ENCODE peak calls at places on chromosomes 12 and 14, in five cellular contexts. M, W, C, X and F are unnamed samples.

GRCh38 chr12:121797937-121798801 is 4.7 kb upstream of the RHOF start:
- DNase-seq in C (peak; percentile 80), X (peak; percentile 83), M (no peak), W (peak; percentile 84), F (peak; percentile 85)

GRCh38 chr14:20498622-20499021 is 6.7 kb upstream of the RNASE10 start:
- DNase-seq in M (no peak), X (no peak), C (no peak), W (no peak), F (no peak)

GRCh38 chr12:84507914-84508313 is 404.7 kb downstream of the SLC6A15 start:
- DNase-seq in C (no peak), W (peak; percentile 28), M (no peak), X (peak; percentile 20), F (no peak)

GRCh38 chr12:121227294-121227693 is 17.4 kb downstream of the P2RX4 start:
- DNase-seq in X (no peak), W (no peak), C (peak; percentile 85), M (peak; percentile 95), F (peak; percentile 77)

GRCh38 chr12:132444283-132444682 is 45.7 kb upstream of the FBRSL1 start:
- DNase-seq in W (no peak), M (no peak), C (no peak), X (no peak), F (peak; percentile 80)

GRCh38 chr12:123512838-123513665 is 20.5 kb downstream of the RILPL1 start:
- DNase-seq in C (no peak), X (no peak), W (no peak), M (no peak), F (no peak)

GRCh38 chr14:62118461-62118860 is 356.2 kb downstream of the SNAPC1 start:
- DNase-seq in C (no peak), W (no peak), X (no peak), M (no peak), F (no peak)

GRCh38 chr12:95739561-95740313 is 50.8 kb downstream of the NTN4 start:
- DNase-seq in W (peak; percentile 75), X (peak; percentile 71), M (no peak), C (no peak), F (peak; percentile 82)

GRCh38 chr12:22121224-22121623 is 75.2 kb downstream of the CMAS start:
- DNase-seq in W (no peak), M (peak; percentile 65), C (no peak), X (no peak), F (no peak)

GRCh38 chr12:75996907-75997447 is 34.6 kb downstream of the PHLDA1 start:
- DNase-seq in X (no peak), W (no peak), C (no peak), M (no peak), F (no peak)

GRCh38 chr12:71157601-71158233 is at the start of gene TSPAN8:
- DNase-seq in M (peak; percentile 39), C (no peak), X (no peak), W (no peak), F (no peak)

GRCh38 chr14:20811994-20812393 is 9.3 kb upstream of the RNASE1 start:
- DNase-seq in W (peak; percentile 20), X (no peak), M (peak; percentile 29), C (no peak), F (no peak)

GRCh38 chr12:32390572-32391219 is 8.7 kb upstream of the FGD4 start:
- DNase-seq in W (peak; percentile 25), C (peak; percentile 86), X (peak; percentile 7), M (peak; percentile 84), F (peak; percentile 84)

GRCh38 chr14:70032447-70032846 is 153.2 kb downstream of the SMOC1 start:
- DNase-seq in M (peak; percentile 33), W (no peak), X (no peak), C (no peak), F (no peak)

GRCh38 chr12:57220770-57221168 is 4.2 kb downstream of the NXPH4 start:
- DNase-seq in X (no peak), W (no peak), C (no peak), M (no peak), F (no peak)
- H3K27me3 ChIP-seq in X (peaks cover 98% of the 10 kb centered on the region), W (peaks cover 99% of the 10 kb centered on the region), C (peaks cover 96% of the 10 kb centered on the region), M (peaks cover 7% of the 10 kb centered on the region), F (peaks cover 85% of the 10 kb centered on the region)

GRCh38 chr12:5064913-5065490 is 21.3 kb downstream of the KCNA5 start:
- DNase-seq in C (no peak), X (no peak), M (no peak), W (no peak), F (no peak)

GRCh38 chr12:5070090-5070489 is 26.4 kb downstream of the KCNA5 start:
- DNase-seq in M (no peak), X (no peak), W (no peak), C (no peak), F (no peak)

GRCh38 chr12:5068623-5069022 is 24.9 kb downstream of the KCNA5 start:
- DNase-seq in M (no peak), C (no peak), W (no peak), X (no peak), F (no peak)

GRCh38 chr12:5066251-5066650 is 22.6 kb downstream of the KCNA5 start:
- DNase-seq in M (no peak), X (no peak), C (no peak), W (no peak), F (no peak)

GRCh38 chr12:5068126-5068525 is 24.4 kb downstream of the KCNA5 start:
- DNase-seq in W (no peak), C (no peak), X (no peak), M (no peak), F (no peak)
- H3K27me3 ChIP-seq in W (no peaks in the 10 kb centered on the region), C (no peaks in the 10 kb centered on the region), X (no peaks in the 10 kb centered on the region), M (peaks cover 3% of the 10 kb centered on the region), F (no peaks in the 10 kb centered on the region)

GRCh38 chr12:54657048-54657696 is 9.0 kb upstream of the DCD start:
- DNase-seq in W (no peak), M (no peak), X (no peak), C (no peak), F (no peak)
- H3K27me3 ChIP-seq in W (peaks cover 63% of the 10 kb centered on the region), M (no peaks in the 10 kb centered on the region), X (peaks cover 26% of the 10 kb centered on the region), C (peaks cover 5% of the 10 kb centered on the region), F (no peaks in the 10 kb centered on the region)

GRCh38 chr12:48058771-48059170 is 47.1 kb downstream of the SENP1 start:
- DNase-seq in C (no peak), X (no peak), M (no peak), W (no peak), F (no peak)

GRCh38 chr12:48063530-48063929 is 42.3 kb downstream of the SENP1 start:
- DNase-seq in X (no peak), C (no peak), M (no peak), W (no peak), F (no peak)

GRCh38 chr12:48061943-48062719 is 43.7 kb downstream of the SENP1 start:
- DNase-seq in C (no peak), W (no peak), X (no peak), M (peak; percentile 62), F (no peak)

GRCh38 chr12:48054955-48055821 is 50.7 kb downstream of the SENP1 start:
- DNase-seq in W (no peak), X (no peak), C (no peak), M (no peak), F (no peak)

DNA sequence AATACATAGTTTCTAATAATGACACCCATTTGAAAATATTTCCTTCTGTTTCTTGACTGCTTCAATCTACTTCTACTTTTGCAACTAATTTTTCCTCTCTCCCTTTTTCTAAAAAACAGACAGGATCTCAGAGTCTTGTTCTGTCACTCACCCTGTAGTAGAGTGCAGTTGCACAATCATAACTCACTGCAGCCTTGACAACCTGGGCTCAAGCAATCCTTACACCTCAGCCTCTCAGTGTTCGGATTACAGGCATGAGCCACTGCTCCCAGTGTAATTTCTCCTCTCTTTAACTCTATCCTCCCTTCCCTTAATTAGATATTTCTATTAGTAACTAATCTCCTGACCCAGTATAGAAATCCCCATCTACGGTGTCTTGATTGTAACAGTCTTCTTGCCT is 45.4 kb downstream of the SENP1 start:
- DNase-seq in X (no peak), W (no peak), C (no peak), M (no peak), F (no peak)
- H3K27me3 ChIP-seq in X (no peaks in the 10 kb centered on the region), W (no peaks in the 10 kb centered on the region), C (no peaks in the 10 kb centered on the region), M (no peaks in the 10 kb centered on the region), F (no peaks in the 10 kb centered on the region)

DNA sequence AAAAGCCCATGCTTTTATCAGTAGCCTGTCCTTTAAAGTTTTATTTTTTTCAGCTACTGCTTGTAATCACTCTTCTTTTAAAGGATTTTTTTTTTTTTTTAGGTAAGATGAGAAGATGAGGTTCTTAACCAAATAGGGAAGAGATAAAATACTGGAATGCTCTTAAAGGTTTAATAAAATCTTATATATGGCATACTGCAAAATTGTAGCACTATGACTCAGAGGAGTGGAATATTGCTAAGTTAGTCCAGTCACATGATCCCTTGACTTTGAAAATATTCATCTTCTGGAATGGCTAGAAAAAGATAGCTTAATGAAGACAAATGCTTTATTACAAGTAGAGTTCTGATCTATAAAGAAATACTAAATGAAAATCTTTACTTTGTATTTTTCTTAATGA is 116.6 kb downstream of the NAV3 start:
- DNase-seq in W (no peak), C (no peak), X (no peak), M (no peak), F (no peak)
- H3K27me3 ChIP-seq in W (no peaks in the 10 kb centered on the region), C (no peaks in the 10 kb centered on the region), X (no peaks in the 10 kb centered on the region), M (no peaks in the 10 kb centered on the region), F (no peaks in the 10 kb centered on the region)

GRCh38 chr14:52434955-52435354 is 117.3 kb downstream of the TXNDC16 start:
- DNase-seq in C (no peak), X (no peak), M (no peak), W (no peak), F (no peak)

GRCh38 chr14:52443506-52443905 is 108.8 kb downstream of the TXNDC16 start:
- DNase-seq in X (no peak), W (no peak), C (no peak), M (no peak), F (no peak)

GRCh38 chr14:52442602-52443001 is 109.7 kb downstream of the TXNDC16 start:
- DNase-seq in C (no peak), M (no peak), X (no peak), W (no peak), F (no peak)

GRCh38 chr14:52439476-52439875 is 112.8 kb downstream of the TXNDC16 start:
- DNase-seq in C (no peak), X (no peak), W (no peak), M (no peak), F (no peak)
- H3K27me3 ChIP-seq in C (no peaks in the 10 kb centered on the region), X (no peaks in the 10 kb centered on the region), W (no peaks in the 10 kb centered on the region), M (no peaks in the 10 kb centered on the region), F (no peaks in the 10 kb centered on the region)

GRCh38 chr14:101183376-101184103 is 280.0 kb upstream of the RTL1 start:
- DNase-seq in W (no peak), C (peak; percentile 63), M (peak; percentile 23), X (no peak), F (peak; percentile 66)
- H3K27me3 ChIP-seq in W (peaks cover 87% of the 10 kb centered on the region), C (no peaks in the 10 kb centered on the region), M (no peaks in the 10 kb centered on the region), X (peaks cover 29% of the 10 kb centered on the region), F (no peaks in the 10 kb centered on the region)

DNA sequence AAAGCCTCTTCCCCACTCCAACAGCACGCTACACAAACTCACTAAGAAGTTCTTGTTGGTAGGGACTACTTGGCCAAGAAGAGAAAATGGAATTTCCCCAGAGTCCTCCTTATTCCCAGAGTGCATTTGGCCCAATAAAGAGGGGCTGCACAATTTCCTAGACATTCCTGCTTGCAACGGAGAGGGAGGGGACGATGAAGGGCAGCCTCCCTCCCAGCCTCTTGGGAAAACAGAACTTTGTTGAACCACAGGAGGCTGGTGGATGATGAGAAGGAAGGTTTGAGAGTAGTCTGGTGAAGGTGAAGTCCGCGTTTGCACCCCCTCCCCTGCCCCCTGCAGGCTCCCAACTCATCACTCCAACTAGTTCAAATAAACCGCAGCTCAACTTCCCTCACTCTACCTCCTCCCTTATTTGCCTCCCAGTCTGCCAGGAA is 19.1 kb upstream of the TBX3 start:
- DNase-seq in X (no peak), M (peak; percentile 73), W (no peak), C (no peak), F (no peak)
- H3K27me3 ChIP-seq in X (peaks cover 64% of the 10 kb centered on the region), M (no peaks in the 10 kb centered on the region), W (peaks cover 93% of the 10 kb centered on the region), C (peaks cover 54% of the 10 kb centered on the region), F (peaks cover 87% of the 10 kb centered on the region)